ENCODE peak calls at places on chromosomes 4 and X, in six cellular contexts. T is thoracic aorta; O is progenitor cell of endocrine pancreas; H is activated CD4-positive, alpha-beta T cell treated with anti-CD3 and anti-CD28 coated beads for 36 hours; U is T-helper 2 cell; E is choroid plexus epithelial cell. I is an unnamed sample.

GRCh38 chr4:165700855-165701254 is 172.2 kb upstream of the TLL1 start:
- DNase-seq in T (no peak), O (no peak), H (peak), U (no peak), E (peak), I (peak)

GRCh38 chrX:630922-631496 is 418 bp downstream of the SHOX start:
- DNase-seq in T (no peak), O (no peak), H (no peak), U (no peak), E (no peak), I (no peak)

GRCh38 chrX:155662297-155662696 is 49.5 kb upstream of the TMLHE start:
- DNase-seq in T (no peak), O (no peak), H (no peak), U (no peak), E (peak), I (no peak)

GRCh38 chr4:147714575-147715401 is 17.1 kb upstream of the ARHGAP10 start:
- DNase-seq in T (no peak), O (no peak), H (no peak), U (no peak), E (peak), I (no peak)

GRCh38 chrX:31658360-31658759 is 586.5 kb upstream of the FTHL17 start:
- DNase-seq in T (no peak), O (no peak), H (no peak), U (no peak), E (peak), I (no peak)

GRCh38 chr4:159014896-159015295 is 88.0 kb upstream of the RAPGEF2 start:
- DNase-seq in T (no peak), O (no peak), H (no peak), U (no peak), E (no peak), I (no peak)

GRCh38 chr4:88002786-88003185 is 4.6 kb upstream of the PKD2 start:
- DNase-seq in T (no peak), O (no peak), H (no peak), U (no peak), E (no peak), I (no peak)

GRCh38 chr4:41296995-41297394 is 40.3 kb downstream of the UCHL1 start:
- DNase-seq in T (no peak), O (no peak), H (no peak), U (no peak), E (no peak), I (no peak)

GRCh38 chr4:67875011-67875410 is 8.8 kb downstream of the TMPRSS11D start:
- DNase-seq in T (no peak), O (no peak), H (no peak), U (no peak), E (peak), I (no peak)

GRCh38 chr4:73438582-73439215 is 2.7 kb downstream of the AFP start:
- DNase-seq in T (no peak), O (no peak), H (no peak), U (no peak), E (no peak), I (no peak)

GRCh38 chrX:130523460-130524394 is 121.9 kb downstream of the RBMX2 start:
- DNase-seq in T (peak), O (no peak), H (no peak), U (no peak), E (peak), I (no peak)

GRCh38 chr4:176875441-176875930 is 82.8 kb upstream of the VEGFC start:
- DNase-seq in T (no peak), O (no peak), H (no peak), U (no peak), E (no peak), I (no peak)

GRCh38 chr4:74934016-74934821 is 1.3 kb downstream of the PARM1 start:
- DNase-seq in T (no peak), O (no peak), H (peak), U (no peak), E (peak), I (no peak)

GRCh38 chrX:136822337-136823095 is 41.8 kb upstream of the ARHGEF6 start:
- DNase-seq in T (no peak), O (no peak), H (no peak), U (no peak), E (peak), I (no peak)

GRCh38 chrX:3699841-3700381 is 13.5 kb downstream of the PRKX start:
- DNase-seq in T (no peak), O (no peak), H (no peak), U (no peak), E (peak), I (peak)

GRCh38 chr4:151727365-151727764 is 33.4 kb downstream of the GATB start:
- DNase-seq in T (no peak), O (no peak), H (no peak), U (no peak), E (no peak), I (no peak)

GRCh38 chr4:7295917-7296660 is 103.8 kb downstream of the SORCS2 start:
- DNase-seq in T (no peak), O (no peak), H (peak), U (no peak), E (peak), I (peak)

GRCh38 chr4:80412322-80412721 is 76.8 kb downstream of the CFAP299 start:
- DNase-seq in T (no peak), O (no peak), H (no peak), U (no peak), E (no peak), I (no peak)

GRCh38 chr4:76485450-76485849 is 50.4 kb downstream of the SHROOM3 start:
- DNase-seq in T (no peak), O (no peak), H (no peak), U (no peak), E (peak), I (no peak)

GRCh38 chrX:39162322-39162721 is 361.1 kb downstream of the MID1IP1 start:
- DNase-seq in T (no peak), O (no peak), H (peak), U (peak), E (no peak), I (peak)

GRCh38 chr4:72641611-72642010 is 72.6 kb upstream of the ADAMTS3 start:
- DNase-seq in T (no peak), O (no peak), H (no peak), U (no peak), E (peak), I (no peak)

GRCh38 chrX:18591834-18592233 is 80.1 kb downstream of the RS1 start:
- DNase-seq in T (no peak), O (no peak), H (no peak), U (no peak), E (no peak), I (no peak)

GRCh38 chr4:178823673-178824072 is 1381.4 kb upstream of the AGA start:
- DNase-seq in T (no peak), O (no peak), H (no peak), U (no peak), E (no peak), I (no peak)

GRCh38 chr4:26141101-26141830 is 179.5 kb upstream of the RBPJ start:
- DNase-seq in T (no peak), O (no peak), H (no peak), U (no peak), E (no peak), I (no peak)

GRCh38 chr4:119337010-119337409 is 15.1 kb upstream of the FABP2 start:
- DNase-seq in T (no peak), O (no peak), H (no peak), U (no peak), E (peak), I (no peak)

GRCh38 chr4:122576261-122577188 is 44.3 kb downstream of the IL21 start:
- DNase-seq in T (no peak), O (no peak), H (peak), U (no peak), E (peak), I (peak)

GRCh38 chr4:75916091-75916661 is 13.9 kb upstream of the PPEF2 start:
- DNase-seq in T (no peak), O (no peak), H (peak), U (no peak), E (peak), I (peak)

GRCh38 chr4:186266699-186267467 is 894 bp downstream of the F11 start:
- DNase-seq in T (no peak), O (no peak), H (no peak), U (no peak), E (peak), I (no peak)

GRCh38 chrX:15745179-15745578 is 7.1 kb downstream of the CA5B start:
- DNase-seq in T (no peak), O (no peak), H (no peak), U (no peak), E (peak), I (no peak)

GRCh38 chrX:123311486-123311885 is 127.4 kb downstream of the GRIA3 start:
- DNase-seq in T (no peak), O (no peak), H (no peak), U (no peak), E (no peak), I (no peak)

GRCh38 chr4:153705743-153706468 is 21.8 kb downstream of the TLR2 start:
- DNase-seq in T (no peak), O (no peak), H (no peak), U (no peak), E (no peak), I (no peak)

GRCh38 chr4:15702941-15703403 is at the start of gene BST1:
- DNase-seq in T (no peak), O (no peak), H (peak), U (no peak), E (peak), I (peak)

GRCh38 chr4:79864470-79865190 is 208.4 kb downstream of the ANTXR2 start:
- DNase-seq in T (no peak), O (no peak), H (no peak), U (no peak), E (peak), I (no peak)

GRCh38 chr4:8355864-8356565 is 84.5 kb downstream of the ACOX3 start:
- DNase-seq in T (no peak), O (no peak), H (no peak), U (no peak), E (peak), I (no peak)

GRCh38 chrX:24619647-24620046 is 27.5 kb downstream of the PCYT1B start:
- DNase-seq in T (no peak), O (no peak), H (no peak), U (no peak), E (peak), I (no peak)

GRCh38 chr4:152999376-153000067 is 63.4 kb downstream of the FHDC1 start:
- DNase-seq in T (no peak), O (no peak), H (no peak), U (no peak), E (no peak), I (no peak)

GRCh38 chr4:41681054-41681453 is 67.5 kb downstream of the PHOX2B start:
- DNase-seq in T (no peak), O (no peak), H (no peak), U (no peak), E (no peak), I (no peak)

GRCh38 chr4:186684889-186685309 is 38.8 kb downstream of the FAT1 start:
- DNase-seq in T (no peak), O (no peak), H (no peak), U (no peak), E (no peak), I (no peak)

GRCh38 chrX:39499996-39500395 is 597.8 kb downstream of the BCOR start:
- DNase-seq in T (no peak), O (no peak), H (no peak), U (no peak), E (peak), I (no peak)